ENCODE peak calls at places on chromosomes 5 and 9, in four cellular contexts. One of them, this sample, is unnamed.

GRCh38 chr5:84384604-84385575 is at the start of gene EDIL3:
- DNase-seq in central memory CD4-positive, alpha-beta T cell: no peak
- DNase-seq in SK-MEL-5: peak
- DNase-seq in activated CD4-positive, alpha-beta T cell treated with anti-CD3 and anti-CD28 coated beads, Interleukin-2, amount 50 U/mL, for 1 hour: no peak
- DNase-seq in this sample: no peak

GRCh38 chr9:137959641-137960411 is 82.2 kb downstream of the CACNA1B start:
- DNase-seq in central memory CD4-positive, alpha-beta T cell: no peak
- DNase-seq in SK-MEL-5: no peak
- DNase-seq in activated CD4-positive, alpha-beta T cell treated with anti-CD3 and anti-CD28 coated beads, Interleukin-2, amount 50 U/mL, for 1 hour: no peak
- DNase-seq in this sample: no peak

GRCh38 chr9:105912868-105913516 is 218.7 kb downstream of the TMEM38B start:
- DNase-seq in central memory CD4-positive, alpha-beta T cell: no peak
- DNase-seq in SK-MEL-5: no peak
- DNase-seq in activated CD4-positive, alpha-beta T cell treated with anti-CD3 and anti-CD28 coated beads, Interleukin-2, amount 50 U/mL, for 1 hour: no peak
- DNase-seq in this sample: no peak

GRCh38 chr5:52787600-52788504 is at the start of the genes ITGA1 and PELO:
- DNase-seq in central memory CD4-positive, alpha-beta T cell: peak
- DNase-seq in SK-MEL-5: peak
- DNase-seq in activated CD4-positive, alpha-beta T cell treated with anti-CD3 and anti-CD28 coated beads, Interleukin-2, amount 50 U/mL, for 1 hour: peak
- DNase-seq in this sample: peak

GRCh38 chr9:72540348-72540873 is 19.0 kb downstream of the TMC1 start:
- DNase-seq in central memory CD4-positive, alpha-beta T cell: no peak
- DNase-seq in SK-MEL-5: no peak
- DNase-seq in activated CD4-positive, alpha-beta T cell treated with anti-CD3 and anti-CD28 coated beads, Interleukin-2, amount 50 U/mL, for 1 hour: no peak
- DNase-seq in this sample: no peak

GRCh38 chr5:122175852-122176251 is 46.5 kb downstream of the ZNF474 start:
- DNase-seq in central memory CD4-positive, alpha-beta T cell: no peak
- DNase-seq in SK-MEL-5: no peak
- DNase-seq in activated CD4-positive, alpha-beta T cell treated with anti-CD3 and anti-CD28 coated beads, Interleukin-2, amount 50 U/mL, for 1 hour: no peak
- DNase-seq in this sample: no peak

GRCh38 chr9:124302921-124303320 is 45.2 kb downstream of the NEK6 start:
- DNase-seq in central memory CD4-positive, alpha-beta T cell: no peak
- DNase-seq in SK-MEL-5: no peak
- DNase-seq in activated CD4-positive, alpha-beta T cell treated with anti-CD3 and anti-CD28 coated beads, Interleukin-2, amount 50 U/mL, for 1 hour: no peak
- DNase-seq in this sample: no peak

GRCh38 chr9:74800226-74800625 is 87.5 kb downstream of the TRPM6 start:
- DNase-seq in central memory CD4-positive, alpha-beta T cell: no peak
- DNase-seq in SK-MEL-5: no peak
- DNase-seq in activated CD4-positive, alpha-beta T cell treated with anti-CD3 and anti-CD28 coated beads, Interleukin-2, amount 50 U/mL, for 1 hour: no peak
- DNase-seq in this sample: no peak

GRCh38 chr9:95009459-95009858 is 283.0 kb downstream of the AOPEP start:
- DNase-seq in central memory CD4-positive, alpha-beta T cell: no peak
- DNase-seq in SK-MEL-5: no peak
- DNase-seq in activated CD4-positive, alpha-beta T cell treated with anti-CD3 and anti-CD28 coated beads, Interleukin-2, amount 50 U/mL, for 1 hour: no peak
- DNase-seq in this sample: no peak

GRCh38 chr5:167261309-167262100 is 1029.9 kb upstream of the WWC1 start:
- DNase-seq in central memory CD4-positive, alpha-beta T cell: no peak
- DNase-seq in SK-MEL-5: peak
- DNase-seq in activated CD4-positive, alpha-beta T cell treated with anti-CD3 and anti-CD28 coated beads, Interleukin-2, amount 50 U/mL, for 1 hour: no peak
- DNase-seq in this sample: no peak

GRCh38 chr9:19375536-19375935 is 4.5 kb downstream of the RPS6 start:
- DNase-seq in central memory CD4-positive, alpha-beta T cell: no peak
- DNase-seq in SK-MEL-5: no peak
- DNase-seq in activated CD4-positive, alpha-beta T cell treated with anti-CD3 and anti-CD28 coated beads, Interleukin-2, amount 50 U/mL, for 1 hour: no peak
- DNase-seq in this sample: no peak

GRCh38 chr5:179123491-179124328 is 63.5 kb downstream of the ZNF354C start:
- DNase-seq in central memory CD4-positive, alpha-beta T cell: no peak
- DNase-seq in SK-MEL-5: no peak
- DNase-seq in activated CD4-positive, alpha-beta T cell treated with anti-CD3 and anti-CD28 coated beads, Interleukin-2, amount 50 U/mL, for 1 hour: no peak
- DNase-seq in this sample: no peak

GRCh38 chr5:670396-671270 is 22.5 kb downstream of the TPPP start:
- DNase-seq in central memory CD4-positive, alpha-beta T cell: no peak
- DNase-seq in SK-MEL-5: no peak
- DNase-seq in activated CD4-positive, alpha-beta T cell treated with anti-CD3 and anti-CD28 coated beads, Interleukin-2, amount 50 U/mL, for 1 hour: no peak
- DNase-seq in this sample: no peak

GRCh38 chr9:126301985-126302603 is 24.5 kb upstream of the MVB12B start:
- DNase-seq in central memory CD4-positive, alpha-beta T cell: peak
- DNase-seq in SK-MEL-5: peak
- DNase-seq in activated CD4-positive, alpha-beta T cell treated with anti-CD3 and anti-CD28 coated beads, Interleukin-2, amount 50 U/mL, for 1 hour: peak
- DNase-seq in this sample: peak

GRCh38 chr5:126837907-126838539 is 61.1 kb downstream of the LMNB1 start:
- DNase-seq in central memory CD4-positive, alpha-beta T cell: no peak
- DNase-seq in SK-MEL-5: peak
- DNase-seq in activated CD4-positive, alpha-beta T cell treated with anti-CD3 and anti-CD28 coated beads, Interleukin-2, amount 50 U/mL, for 1 hour: no peak
- DNase-seq in this sample: no peak

GRCh38 chr5:159422371-159422770 is 92.1 kb upstream of the IL12B start:
- DNase-seq in central memory CD4-positive, alpha-beta T cell: no peak
- DNase-seq in SK-MEL-5: no peak
- DNase-seq in activated CD4-positive, alpha-beta T cell treated with anti-CD3 and anti-CD28 coated beads, Interleukin-2, amount 50 U/mL, for 1 hour: no peak
- DNase-seq in this sample: no peak

This sample was measured in foreskin melanocyte.